ENCODE peak calls at places on chromosome X, in nine cellular contexts. V is PC-3, E is left ventricle myocardium inferior, Q is cardiac muscle cell, U is A549, D is heart right ventricle, B is stomach, N is MM.1S, C is heart left ventricle. K is an unnamed sample.

GRCh38 chrX:101080326-101080725 is 1.6 kb downstream of the TMEM35A start:
- DNase-seq in Q (no peak), U (no peak), B (no peak), D (no peak), V (no peak), N (no peak), C (no peak), E (no peak), K (no peak)

GRCh38 chrX:43702660-43703059 is 46.6 kb downstream of the MAOA start:
- DNase-seq in C (no peak), Q (no peak), U (no peak), E (no peak), N (no peak), B (no peak), D (no peak), V (no peak), K (no peak)

GRCh38 chrX:34612036-34612435 is 45.0 kb downstream of the TMEM47 start:
- DNase-seq in U (no peak), B (no peak), C (no peak), Q (peak), E (no peak), V (no peak), D (no peak), N (no peak), K (no peak)

GRCh38 chrX:69323786-69324720 is 158.8 kb upstream of the PJA1 start:
- DNase-seq in C (no peak), E (no peak), D (no peak), U (no peak), B (no peak), V (no peak), N (no peak), Q (no peak), K (no peak)

GRCh38 chrX:17846045-17846444 is 15.1 kb downstream of the RAI2 start:
- DNase-seq in U (no peak), B (no peak), C (no peak), V (peak), N (no peak), D (no peak), E (no peak), Q (no peak), K (no peak)

GRCh38 chrX:30971761-30972603 is 82.9 kb upstream of the TAB3 start:
- DNase-seq in C (no peak), E (no peak), Q (peak), V (peak), N (peak), U (peak), D (no peak), B (peak), K (peak)

GRCh38 chrX:151738751-151739150 is 4.2 kb downstream of the CNGA2 start:
- DNase-seq in E (no peak), U (no peak), N (no peak), B (peak), Q (no peak), V (no peak), C (no peak), D (no peak), K (no peak)

GRCh38 chrX:152074163-152074562 is 64.2 kb downstream of the MAGEA10 start:
- DNase-seq in E (no peak), C (no peak), Q (no peak), D (no peak), U (no peak), N (no peak), B (no peak), V (no peak), K (no peak)

GRCh38 chrX:135698924-135699323 is 14.5 kb upstream of the CT45A1 start:
- DNase-seq in B (no peak), U (no peak), D (no peak), C (no peak), N (no peak), V (no peak), Q (no peak), E (no peak), K (no peak)

GRCh38 chrX:150958177-150958576 is 25.0 kb upstream of the HMGB3 start:
- DNase-seq in D (no peak), N (no peak), V (no peak), B (no peak), Q (no peak), C (no peak), U (no peak), E (no peak), K (peak)

GRCh38 chrX:132393992-132394391 is 94.8 kb downstream of the MBNL3 start:
- DNase-seq in E (no peak), C (no peak), N (no peak), B (no peak), Q (no peak), D (no peak), V (no peak), U (no peak), K (no peak)

DNA sequence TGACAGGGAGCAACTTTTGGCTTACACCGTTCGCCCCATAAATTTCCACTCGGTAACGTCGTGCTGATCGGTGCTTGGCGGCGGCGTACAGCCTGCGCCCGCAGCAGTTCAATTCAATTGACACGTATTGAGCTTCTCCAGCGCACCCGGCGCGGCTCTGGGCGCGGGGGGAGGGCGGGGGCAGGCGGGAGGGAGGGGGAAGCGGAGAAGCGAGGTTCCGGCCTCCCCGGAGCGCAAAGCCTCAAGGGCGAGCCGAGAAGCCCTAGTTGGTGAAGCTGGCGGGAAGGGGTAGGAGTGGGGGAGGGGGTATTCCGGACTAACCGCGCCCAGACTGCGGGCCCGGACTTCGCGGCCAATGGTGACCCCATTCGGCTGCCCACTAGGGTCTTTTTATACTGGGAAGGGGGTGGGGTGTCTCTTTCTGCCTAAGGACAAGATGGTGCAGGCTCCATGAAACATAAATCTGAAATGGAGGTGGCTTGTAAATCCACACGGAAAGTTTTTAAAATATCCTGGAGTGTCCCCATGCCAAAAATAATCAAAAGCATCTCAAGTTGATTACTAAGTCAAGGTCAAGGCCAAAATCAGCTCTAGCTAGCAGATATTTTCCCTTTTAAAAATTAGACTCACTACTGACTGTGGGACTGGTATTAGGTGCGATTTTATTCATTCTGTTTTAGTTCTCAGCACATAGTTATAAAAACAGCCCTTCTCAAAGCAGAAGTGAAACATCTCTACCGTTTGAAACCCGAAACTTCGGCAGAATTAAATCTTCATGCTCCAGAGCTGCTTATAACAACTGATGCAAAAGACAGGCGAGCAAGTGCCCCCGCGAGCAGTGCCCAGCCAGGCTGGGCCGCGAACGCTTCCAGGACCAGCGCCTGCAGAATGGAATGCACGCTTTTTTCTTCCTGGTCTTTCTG is 1.5 kb upstream of the BCOR start:
- DNase-seq in V (no peak), D (peak), Q (no peak), E (peak), C (peak), U (peak), B (no peak), N (peak), K (no peak)
- H3K27ac ChIP-seq in V (no peak), D (peak), Q (peak), E (peak), C (peak), U (peak), B (peak), N (peak), K (peak)

DNA sequence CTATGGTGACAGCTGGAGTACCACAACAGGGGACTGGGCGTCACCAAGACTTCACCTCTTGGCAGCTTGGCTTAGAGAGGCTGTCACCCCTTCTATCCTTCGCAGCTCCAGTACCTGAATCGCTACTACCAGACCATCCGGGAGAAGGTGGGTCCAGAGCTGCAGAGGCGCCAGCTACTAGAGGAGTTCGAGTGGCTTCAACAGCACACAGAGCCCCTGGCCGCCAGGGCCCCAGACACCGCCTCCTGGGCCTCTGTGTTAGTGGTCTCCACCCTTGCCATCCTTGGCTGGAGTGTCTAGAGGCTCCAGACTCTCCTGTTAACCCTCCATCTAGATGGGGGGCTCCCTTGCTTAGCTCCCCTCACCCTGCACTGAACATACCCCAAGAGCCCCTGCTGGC is 11.6 kb upstream of the SASH3 start:
- DNase-seq in E (no peak), V (no peak), D (no peak), U (no peak), N (no peak), B (no peak), C (no peak), Q (no peak), K (no peak)
- H3K27ac ChIP-seq in E (no peak), V (no peak), D (no peak), U (no peak), N (peak), B (no peak), C (no peak), Q (no peak), K (no peak)

GRCh38 chrX:66049056-66049455 is 9.2 kb upstream of the VSIG4 start:
- DNase-seq in B (no peak), U (no peak), N (no peak), E (no peak), V (no peak), Q (no peak), C (no peak), D (no peak), K (no peak)

GRCh38 chrX:66051989-66052388 is 12.1 kb upstream of the VSIG4 start:
- DNase-seq in E (no peak), D (no peak), Q (no peak), C (no peak), B (no peak), V (no peak), N (no peak), U (no peak), K (no peak)

GRCh38 chrX:66046612-66047235 is 6.8 kb upstream of the VSIG4 start:
- DNase-seq in E (no peak), C (no peak), D (no peak), Q (no peak), B (no peak), N (peak), V (no peak), U (no peak), K (no peak)

GRCh38 chrX:66053414-66053813 is 13.5 kb upstream of the VSIG4 start:
- DNase-seq in N (no peak), V (no peak), C (no peak), D (no peak), B (no peak), E (no peak), U (no peak), Q (no peak), K (no peak)

GRCh38 chrX:66050140-66050569 is 10.3 kb upstream of the VSIG4 start:
- DNase-seq in E (no peak), Q (no peak), D (no peak), V (no peak), C (peak), N (no peak), U (no peak), B (no peak), K (peak)
- H3K27ac ChIP-seq in E (no peak), Q (no peak), D (no peak), V (no peak), C (peak), N (no peak), U (no peak), B (no peak), K (no peak)

GRCh38 chrX:19683358-19683757 is 168.1 kb upstream of the MAP3K15 start:
- DNase-seq in Q (peak), B (no peak), N (no peak), V (no peak), U (no peak), D (no peak), E (no peak), C (no peak), K (no peak)

GRCh38 chrX:19686876-19687275 is 171.6 kb upstream of the MAP3K15 start:
- DNase-seq in Q (no peak), V (no peak), B (no peak), D (no peak), N (no peak), E (no peak), C (no peak), U (no peak), K (no peak)

GRCh38 chrX:19684265-19684664 is 169.0 kb upstream of the MAP3K15 start:
- DNase-seq in D (no peak), B (no peak), Q (no peak), N (no peak), E (no peak), U (no peak), C (no peak), V (no peak), K (no peak)

GRCh38 chrX:19682712-19683331 is 167.5 kb upstream of the MAP3K15 start:
- DNase-seq in U (no peak), V (peak), B (peak), N (no peak), Q (peak), D (peak), C (peak), E (peak), K (peak)

DNA sequence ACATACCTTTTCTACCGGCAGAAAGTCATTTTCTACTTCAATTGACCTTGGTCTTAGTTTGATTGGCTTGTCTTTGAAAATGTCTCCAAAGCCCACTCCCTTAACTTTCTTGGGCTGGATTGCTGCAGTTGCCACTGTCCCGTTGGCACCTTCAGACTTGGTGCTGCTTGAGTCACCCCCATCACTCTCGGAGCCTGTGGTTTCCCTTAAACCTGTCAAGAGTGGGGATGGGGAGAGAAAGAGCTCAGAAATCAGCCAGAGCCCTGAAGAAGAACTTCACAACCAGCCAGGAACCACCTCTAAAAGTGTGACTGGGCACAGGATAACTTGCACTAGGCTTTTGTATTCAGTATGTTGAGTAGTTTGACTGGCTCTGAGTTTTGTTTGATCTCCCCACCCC is 168.5 kb upstream of the MAP3K15 start:
- DNase-seq in V (no peak), E (no peak), Q (no peak), B (no peak), U (no peak), D (no peak), C (no peak), N (no peak), K (no peak)
- H3K27ac ChIP-seq in V (no peak), E (peak), Q (no peak), B (peak), U (peak), D (no peak), C (peak), N (no peak), K (no peak)

DNA sequence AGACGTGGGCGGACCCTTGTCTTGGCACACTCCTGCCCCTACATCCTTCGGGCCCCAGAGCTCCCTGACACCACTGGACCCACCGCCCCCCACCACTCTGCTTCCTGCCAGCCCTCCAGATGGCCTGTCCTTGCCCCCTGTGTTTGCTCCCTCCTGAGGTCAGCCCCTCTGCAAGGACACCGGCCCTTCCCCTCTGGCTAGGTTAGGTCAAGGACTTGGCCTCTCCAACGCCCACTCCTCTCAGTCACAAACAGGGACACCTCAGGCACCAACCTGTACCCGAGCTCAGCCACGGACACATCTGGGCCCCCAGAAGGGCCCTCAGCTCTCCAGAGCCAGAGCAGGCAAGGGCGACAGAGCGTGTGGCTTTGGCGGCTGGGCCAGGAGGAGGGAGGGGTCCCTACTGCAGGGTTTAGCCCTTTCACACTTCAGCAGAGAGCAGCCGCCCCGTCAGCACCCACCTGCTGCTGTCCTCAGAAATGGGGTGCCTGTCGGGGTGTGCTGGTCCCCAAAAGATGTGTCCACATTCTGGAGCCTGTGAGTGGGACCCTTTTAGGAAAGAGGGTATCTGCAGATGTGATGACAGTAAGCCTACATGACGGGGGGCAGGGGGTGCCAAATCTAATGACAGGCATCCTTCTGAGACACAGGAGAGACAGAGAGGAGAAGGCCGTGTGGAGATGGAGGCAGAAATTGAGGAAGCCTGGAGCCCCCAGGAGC is 23.5 kb upstream of the DUSP9 start:
- DNase-seq in N (no peak), U (no peak), B (no peak), Q (no peak), E (no peak), C (no peak), D (no peak), V (no peak), K (no peak)
- H3K27ac ChIP-seq in N (no peak), U (peak), B (no peak), Q (no peak), E (no peak), C (no peak), D (no peak), V (no peak), K (no peak)

DNA sequence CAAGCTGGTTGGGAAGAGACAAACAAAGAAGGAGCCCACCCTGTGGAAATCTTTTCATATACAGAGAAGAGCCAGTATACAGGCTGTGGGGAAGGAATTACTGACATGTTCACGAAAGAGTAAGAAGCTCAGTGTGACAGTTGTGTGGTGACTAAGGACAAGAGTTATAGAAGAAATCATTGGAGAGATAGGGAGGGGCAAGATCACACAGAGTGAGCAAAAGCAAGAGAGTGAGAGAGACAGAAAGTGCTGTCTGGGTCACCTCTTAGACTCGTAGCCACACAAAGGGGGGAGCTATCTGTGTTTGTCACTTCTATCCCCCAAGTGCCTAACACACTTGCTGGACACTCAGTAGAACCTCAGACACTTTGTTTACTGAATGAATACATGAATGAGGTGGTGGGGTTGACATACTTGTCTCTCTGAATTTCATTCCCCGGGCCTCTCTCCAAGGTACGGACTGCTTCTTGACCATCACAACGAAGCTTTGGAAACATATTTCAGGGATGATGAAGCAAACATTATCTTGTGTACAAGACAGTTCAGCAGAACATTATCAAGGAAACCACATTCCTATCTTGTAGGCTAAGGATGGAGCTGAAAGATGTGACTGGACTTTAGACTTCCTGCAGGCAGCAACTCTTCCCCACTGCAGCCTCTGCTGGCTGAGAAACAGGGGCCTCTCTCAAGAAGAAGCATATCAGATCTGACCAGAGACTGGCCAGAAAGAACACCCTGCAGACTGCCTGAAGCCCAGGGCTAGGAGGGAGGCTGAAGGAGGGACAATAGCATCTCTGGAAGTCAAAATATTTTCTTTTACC is 168.2 kb downstream of the AMELX start:
- DNase-seq in B (no peak), U (no peak), V (no peak), D (no peak), C (no peak), N (no peak), E (no peak), Q (peak), K (no peak)
- H3K27ac ChIP-seq in B (no peak), U (peak), V (no peak), D (no peak), C (no peak), N (no peak), E (peak), Q (no peak), K (no peak)

K was measured in caudate nucleus.